ENCODE peak calls at places on chromosomes 5 and 9, in ten cellular contexts. One of them, this sample, is unnamed.
A peak's percentile ranks its signal among the peaks of the same experiment; 100 is the strongest.

GRCh38 chr9:106622148-106622547 is 240.8 kb upstream of the ZNF462 start:
- DNase-seq in NCI-H1694: no peak
- DNase-seq in K562: no peak
- DNase-seq in cardiac fibroblast: no peak
- DNase-seq in AML-193: no peak
- DNase-seq in Calu3: no peak
- DNase-seq in effector CD4-positive, alpha-beta T cell: no peak
- DNase-seq in GM23248: no peak
- DNase-seq in AG10803: no peak
- DNase-seq in A549: no peak
- DNase-seq in this sample: no peak

GRCh38 chr5:120615967-120616645 is 152.0 kb downstream of the PRR16 start:
- DNase-seq in effector CD4-positive, alpha-beta T cell: no peak
- DNase-seq in A549: peak; percentile 11
- DNase-seq in cardiac fibroblast: peak; percentile 93
- DNase-seq in Calu3: no peak
- DNase-seq in NCI-H1694: no peak
- DNase-seq in GM23248: peak; percentile 92
- DNase-seq in AML-193: no peak
- DNase-seq in K562: no peak
- DNase-seq in AG10803: peak; percentile 88
- DNase-seq in this sample: peak; percentile 85

GRCh38 chr9:35258665-35259474 is 97.1 kb downstream of the UNC13B start:
- DNase-seq in GM23248: peak; percentile 83
- DNase-seq in cardiac fibroblast: peak; percentile 87
- DNase-seq in A549: peak; percentile 75
- DNase-seq in Calu3: peak; percentile 60
- DNase-seq in effector CD4-positive, alpha-beta T cell: peak; percentile 15
- DNase-seq in NCI-H1694: peak; percentile 41
- DNase-seq in AG10803: peak; percentile 79
- DNase-seq in AML-193: peak; percentile 44
- DNase-seq in K562: peak; percentile 19
- DNase-seq in this sample: peak; percentile 4

GRCh38 chr9:75907329-75907728 is 16.9 kb downstream of the PCSK5 start:
- DNase-seq in K562: no peak
- DNase-seq in AML-193: no peak
- DNase-seq in effector CD4-positive, alpha-beta T cell: no peak
- DNase-seq in A549: peak; percentile 35
- DNase-seq in cardiac fibroblast: peak; percentile 39
- DNase-seq in GM23248: no peak
- DNase-seq in AG10803: no peak
- DNase-seq in Calu3: no peak
- DNase-seq in NCI-H1694: no peak
- DNase-seq in this sample: no peak

GRCh38 chr5:157556615-157557418 is 18.8 kb downstream of the ADAM19 start:
- DNase-seq in GM23248: no peak
- DNase-seq in effector CD4-positive, alpha-beta T cell: no peak
- DNase-seq in Calu3: no peak
- DNase-seq in A549: no peak
- DNase-seq in cardiac fibroblast: no peak
- DNase-seq in AG10803: no peak
- DNase-seq in NCI-H1694: no peak
- DNase-seq in AML-193: no peak
- DNase-seq in K562: no peak
- DNase-seq in this sample: no peak

GRCh38 chr5:138596105-138596987 is 21.1 kb upstream of the HSPA9 start:
- DNase-seq in cardiac fibroblast: no peak
- DNase-seq in AML-193: no peak
- DNase-seq in AG10803: no peak
- DNase-seq in effector CD4-positive, alpha-beta T cell: no peak
- DNase-seq in A549: no peak
- DNase-seq in NCI-H1694: no peak
- DNase-seq in GM23248: no peak
- DNase-seq in K562: no peak
- DNase-seq in Calu3: no peak
- DNase-seq in this sample: no peak

GRCh38 chr5:148268556-148268955 is at the start of gene SPINK13:
- DNase-seq in K562: no peak
- DNase-seq in effector CD4-positive, alpha-beta T cell: no peak
- DNase-seq in NCI-H1694: no peak
- DNase-seq in GM23248: peak; percentile 76
- DNase-seq in A549: peak; percentile 38
- DNase-seq in cardiac fibroblast: peak; percentile 74
- DNase-seq in AG10803: peak; percentile 52
- DNase-seq in Calu3: peak; percentile 65
- DNase-seq in AML-193: no peak
- DNase-seq in this sample: peak; percentile 6

GRCh38 chr5:107248065-107248695 is 422.6 kb downstream of the EFNA5 start:
- DNase-seq in effector CD4-positive, alpha-beta T cell: no peak
- DNase-seq in AG10803: peak; percentile 15
- DNase-seq in K562: peak; percentile 43
- DNase-seq in NCI-H1694: peak; percentile 61
- DNase-seq in cardiac fibroblast: peak; percentile 73
- DNase-seq in AML-193: peak; percentile 35
- DNase-seq in GM23248: peak; percentile 25
- DNase-seq in Calu3: peak; percentile 87
- DNase-seq in A549: peak; percentile 66
- DNase-seq in this sample: peak; percentile 7

GRCh38 chr9:71683598-71684235 is 84.6 kb downstream of the CEMIP2 start:
- DNase-seq in GM23248: peak; percentile 78
- DNase-seq in AG10803: peak; percentile 44
- DNase-seq in Calu3: no peak
- DNase-seq in effector CD4-positive, alpha-beta T cell: no peak
- DNase-seq in A549: no peak
- DNase-seq in K562: no peak
- DNase-seq in cardiac fibroblast: peak; percentile 58
- DNase-seq in NCI-H1694: peak; percentile 37
- DNase-seq in AML-193: peak; percentile 72
- DNase-seq in this sample: no peak

GRCh38 chr9:136482046-136482792 is 621 bp downstream of the SEC16A start:
- DNase-seq in A549: peak; percentile 42
- DNase-seq in K562: no peak
- DNase-seq in GM23248: peak; percentile 82
- DNase-seq in NCI-H1694: no peak
- DNase-seq in cardiac fibroblast: peak; percentile 54
- DNase-seq in AML-193: peak; percentile 51
- DNase-seq in AG10803: peak; percentile 47
- DNase-seq in effector CD4-positive, alpha-beta T cell: peak; percentile 21
- DNase-seq in Calu3: no peak
- DNase-seq in this sample: peak; percentile 6

GRCh38 chr5:15492545-15492944 is 7.4 kb upstream of the FBXL7 start:
- DNase-seq in cardiac fibroblast: peak; percentile 30
- DNase-seq in effector CD4-positive, alpha-beta T cell: no peak
- DNase-seq in A549: no peak
- DNase-seq in AML-193: no peak
- DNase-seq in NCI-H1694: no peak
- DNase-seq in AG10803: no peak
- DNase-seq in GM23248: peak; percentile 42
- DNase-seq in K562: no peak
- DNase-seq in Calu3: no peak
- DNase-seq in this sample: no peak

GRCh38 chr9:6845881-6846280 is 88.1 kb downstream of the KDM4C start:
- DNase-seq in Calu3: no peak
- DNase-seq in K562: no peak
- DNase-seq in A549: peak; percentile 59
- DNase-seq in cardiac fibroblast: no peak
- DNase-seq in NCI-H1694: no peak
- DNase-seq in GM23248: peak; percentile 5
- DNase-seq in AG10803: peak; percentile 9
- DNase-seq in effector CD4-positive, alpha-beta T cell: no peak
- DNase-seq in AML-193: no peak
- DNase-seq in this sample: no peak

GRCh38 chr9:132006657-132007370 is 72.9 kb downstream of the MED27 start:
- DNase-seq in A549: no peak
- DNase-seq in cardiac fibroblast: peak; percentile 51
- DNase-seq in AG10803: peak; percentile 70
- DNase-seq in GM23248: no peak
- DNase-seq in Calu3: no peak
- DNase-seq in K562: no peak
- DNase-seq in effector CD4-positive, alpha-beta T cell: no peak
- DNase-seq in AML-193: no peak
- DNase-seq in NCI-H1694: peak; percentile 25
- DNase-seq in this sample: no peak

GRCh38 chr5:133273661-133274596 is 222.1 kb downstream of the HSPA4 start:
- DNase-seq in Calu3: no peak
- DNase-seq in cardiac fibroblast: peak; percentile 42
- DNase-seq in A549: no peak
- DNase-seq in AML-193: no peak
- DNase-seq in AG10803: peak; percentile 13
- DNase-seq in GM23248: peak; percentile 70
- DNase-seq in K562: no peak
- DNase-seq in effector CD4-positive, alpha-beta T cell: no peak
- DNase-seq in NCI-H1694: no peak
- DNase-seq in this sample: no peak

GRCh38 chr9:14215614-14216013 is 98.3 kb downstream of the NFIB start:
- DNase-seq in AG10803: no peak
- DNase-seq in cardiac fibroblast: peak; percentile 77
- DNase-seq in AML-193: no peak
- DNase-seq in K562: no peak
- DNase-seq in A549: peak; percentile 37
- DNase-seq in GM23248: peak; percentile 67
- DNase-seq in NCI-H1694: no peak
- DNase-seq in Calu3: no peak
- DNase-seq in effector CD4-positive, alpha-beta T cell: no peak
- DNase-seq in this sample: peak; percentile 61